ENCODE peak calls at places on chromosomes 2 and 18, in four cellular contexts. One of them, this sample, is unnamed.
A peak's percentile ranks its signal among the peaks of the same experiment; 100 is the strongest.

GRCh38 chr2:73925033-73925704 is 1.5 kb upstream of the DGUOK start:
- DNase-seq in SJSA1: no peak
- DNase-seq in ascending aorta: no peak
- DNase-seq in lung: no peak
- DNase-seq in this sample: no peak

GRCh38 chr18:28267276-28267675 is 90.3 kb upstream of the CDH2 start:
- DNase-seq in SJSA1: no peak
- DNase-seq in ascending aorta: no peak
- DNase-seq in lung: no peak
- DNase-seq in this sample: peak; percentile 12

GRCh38 chr2:197286805-197287595 is 23.6 kb downstream of the ANKRD44 start:
- DNase-seq in SJSA1: peak; percentile 73
- DNase-seq in ascending aorta: no peak
- DNase-seq in lung: no peak
- DNase-seq in this sample: peak; percentile 93

GRCh38 chr2:240731327-240731626 is 39.6 kb downstream of the AQP12A start:
- DNase-seq in SJSA1: no peak
- DNase-seq in ascending aorta: no peak
- DNase-seq in lung: no peak
- DNase-seq in this sample: peak; percentile 52

GRCh38 chr18:54999016-54999415 is 39.8 kb upstream of the CCDC68 start:
- DNase-seq in SJSA1: no peak
- DNase-seq in ascending aorta: no peak
- DNase-seq in lung: no peak
- DNase-seq in this sample: no peak

GRCh38 chr2:241315879-241316700 is at the start of gene SEPTIN2:
- DNase-seq in SJSA1: peak; percentile 89
- DNase-seq in ascending aorta: peak; percentile 28
- DNase-seq in lung: peak; percentile 80
- DNase-seq in this sample: peak; percentile 79

GRCh38 chr2:209549589-209549988 is 125.7 kb downstream of the MAP2 start:
- DNase-seq in SJSA1: no peak
- DNase-seq in ascending aorta: no peak
- DNase-seq in lung: no peak
- DNase-seq in this sample: no peak

GRCh38 chr2:190809876-190810525 is 70.6 kb upstream of the GLS start:
- DNase-seq in SJSA1: no peak
- DNase-seq in ascending aorta: no peak
- DNase-seq in lung: no peak
- DNase-seq in this sample: no peak

GRCh38 chr2:71524476-71524875 is 71.1 kb downstream of the DYSF start:
- DNase-seq in SJSA1: no peak
- DNase-seq in ascending aorta: no peak
- DNase-seq in lung: no peak
- DNase-seq in this sample: no peak

GRCh38 chr18:25345432-25345831 is 6.5 kb downstream of the ZNF521 start:
- DNase-seq in SJSA1: no peak
- DNase-seq in ascending aorta: no peak
- DNase-seq in lung: no peak
- DNase-seq in this sample: peak; percentile 63

GRCh38 chr2:174070281-174070680 is 105.1 kb upstream of the SP3 start:
- DNase-seq in SJSA1: no peak
- DNase-seq in ascending aorta: no peak
- DNase-seq in lung: no peak
- DNase-seq in this sample: no peak

GRCh38 chr18:48734460-48734859 is 195.6 kb downstream of the CTIF start:
- DNase-seq in SJSA1: no peak
- DNase-seq in ascending aorta: no peak
- DNase-seq in lung: no peak
- DNase-seq in this sample: no peak

GRCh38 chr2:82875891-82876290 is 1583.2 kb downstream of the SUCLG1 start:
- DNase-seq in SJSA1: no peak
- DNase-seq in ascending aorta: no peak
- DNase-seq in lung: no peak
- DNase-seq in this sample: no peak

GRCh38 chr2:6945821-6946220 is 28.6 kb downstream of the RNF144A start:
- DNase-seq in SJSA1: no peak
- DNase-seq in ascending aorta: no peak
- DNase-seq in lung: no peak
- DNase-seq in this sample: no peak

GRCh38 chr18:48319796-48320638 is 89.2 kb downstream of the ZBTB7C start:
- DNase-seq in SJSA1: peak; percentile 86
- DNase-seq in ascending aorta: no peak
- DNase-seq in lung: no peak
- DNase-seq in this sample: peak; percentile 31

GRCh38 chr2:23601301-23601965 is 216.5 kb downstream of the KLHL29 start:
- DNase-seq in SJSA1: peak; percentile 27
- DNase-seq in ascending aorta: no peak
- DNase-seq in lung: no peak
- DNase-seq in this sample: no peak

GRCh38 chr2:128316777-128317185 is 1.9 kb downstream of the HS6ST1 start:
- DNase-seq in SJSA1: no peak
- DNase-seq in ascending aorta: no peak
- DNase-seq in lung: peak; percentile 27
- DNase-seq in this sample: no peak

GRCh38 chr2:40169430-40169829 is 282.5 kb downstream of the SLC8A1 start:
- DNase-seq in SJSA1: no peak
- DNase-seq in ascending aorta: no peak
- DNase-seq in lung: no peak
- DNase-seq in this sample: peak; percentile 53

GRCh38 chr2:120647487-120647886 is 88.2 kb upstream of the GLI2 start:
- DNase-seq in SJSA1: no peak
- DNase-seq in ascending aorta: no peak
- DNase-seq in lung: no peak
- DNase-seq in this sample: peak; percentile 67

GRCh38 chr2:133293544-133294270 is 274.6 kb downstream of the NCKAP5 start:
- DNase-seq in SJSA1: peak; percentile 34
- DNase-seq in ascending aorta: no peak
- DNase-seq in lung: no peak
- DNase-seq in this sample: no peak

GRCh38 chr18:54734059-54734458 is 94.2 kb upstream of the RAB27B start:
- DNase-seq in SJSA1: peak; percentile 48
- DNase-seq in ascending aorta: no peak
- DNase-seq in lung: no peak
- DNase-seq in this sample: peak; percentile 87

GRCh38 chr18:13218376-13219011 is at the start of gene LDLRAD4:
- DNase-seq in SJSA1: no peak
- DNase-seq in ascending aorta: no peak
- DNase-seq in lung: no peak
- DNase-seq in this sample: peak; percentile 30

GRCh38 chr2:45841752-45842407 is 190.4 kb downstream of the PRKCE start:
- DNase-seq in SJSA1: no peak
- DNase-seq in ascending aorta: no peak
- DNase-seq in lung: no peak
- DNase-seq in this sample: no peak

GRCh38 chr2:234911271-234911670 is 40.5 kb upstream of the SH3BP4 start:
- DNase-seq in SJSA1: no peak
- DNase-seq in ascending aorta: no peak
- DNase-seq in lung: no peak
- DNase-seq in this sample: peak; percentile 68

GRCh38 chr2:75290600-75291140 is 91.3 kb upstream of the TACR1 start:
- DNase-seq in SJSA1: peak; percentile 26
- DNase-seq in ascending aorta: no peak
- DNase-seq in lung: no peak
- DNase-seq in this sample: peak; percentile 39

GRCh38 chr2:55157474-55157884 is 74.6 kb downstream of the CLHC1 start:
- DNase-seq in SJSA1: no peak
- DNase-seq in ascending aorta: no peak
- DNase-seq in lung: no peak
- DNase-seq in this sample: peak; percentile 45

GRCh38 chr2:191352536-191352935 is 107.3 kb downstream of the MYO1B start:
- DNase-seq in SJSA1: peak; percentile 63
- DNase-seq in ascending aorta: no peak
- DNase-seq in lung: no peak
- DNase-seq in this sample: peak; percentile 67

GRCh38 chr2:191476901-191477300 is 201.0 kb upstream of the NABP1 start:
- DNase-seq in SJSA1: no peak
- DNase-seq in ascending aorta: no peak
- DNase-seq in lung: no peak
- DNase-seq in this sample: no peak

GRCh38 chr2:16303761-16304160 is 361.9 kb downstream of the CYRIA start:
- DNase-seq in SJSA1: no peak
- DNase-seq in ascending aorta: no peak
- DNase-seq in lung: no peak
- DNase-seq in this sample: no peak

GRCh38 chr2:19360881-19361321 is 2.5 kb upstream of the OSR1 start:
- DNase-seq in SJSA1: no peak
- DNase-seq in ascending aorta: no peak
- DNase-seq in lung: no peak
- DNase-seq in this sample: no peak

GRCh38 chr18:63936156-63936931 is 12.8 kb upstream of the HMSD start:
- DNase-seq in SJSA1: peak; percentile 65
- DNase-seq in ascending aorta: peak; percentile 25
- DNase-seq in lung: peak; percentile 87
- DNase-seq in this sample: peak; percentile 90

GRCh38 chr18:13621886-13622619 is 104.3 kb downstream of the FAM210A start:
- DNase-seq in SJSA1: no peak
- DNase-seq in ascending aorta: no peak
- DNase-seq in lung: no peak
- DNase-seq in this sample: no peak

GRCh38 chr2:128062571-128062970 is 28.4 kb upstream of the UGGT1 start:
- DNase-seq in SJSA1: peak; percentile 9
- DNase-seq in ascending aorta: no peak
- DNase-seq in lung: no peak
- DNase-seq in this sample: no peak

GRCh38 chr2:105384216-105384615 is 14.6 kb downstream of the FHL2 start:
- DNase-seq in SJSA1: no peak
- DNase-seq in ascending aorta: no peak
- DNase-seq in lung: no peak
- DNase-seq in this sample: no peak

GRCh38 chr2:105380432-105381118 is 18.3 kb downstream of the FHL2 start:
- DNase-seq in SJSA1: peak; percentile 52
- DNase-seq in ascending aorta: no peak
- DNase-seq in lung: no peak
- DNase-seq in this sample: peak; percentile 72

GRCh38 chr2:105381119-105381668 is 17.7 kb downstream of the FHL2 start:
- DNase-seq in SJSA1: no peak
- DNase-seq in ascending aorta: no peak
- DNase-seq in lung: no peak
- DNase-seq in this sample: no peak

GRCh38 chr2:105383456-105383855 is 15.4 kb downstream of the FHL2 start:
- DNase-seq in SJSA1: no peak
- DNase-seq in ascending aorta: no peak
- DNase-seq in lung: no peak
- DNase-seq in this sample: no peak

DNA sequence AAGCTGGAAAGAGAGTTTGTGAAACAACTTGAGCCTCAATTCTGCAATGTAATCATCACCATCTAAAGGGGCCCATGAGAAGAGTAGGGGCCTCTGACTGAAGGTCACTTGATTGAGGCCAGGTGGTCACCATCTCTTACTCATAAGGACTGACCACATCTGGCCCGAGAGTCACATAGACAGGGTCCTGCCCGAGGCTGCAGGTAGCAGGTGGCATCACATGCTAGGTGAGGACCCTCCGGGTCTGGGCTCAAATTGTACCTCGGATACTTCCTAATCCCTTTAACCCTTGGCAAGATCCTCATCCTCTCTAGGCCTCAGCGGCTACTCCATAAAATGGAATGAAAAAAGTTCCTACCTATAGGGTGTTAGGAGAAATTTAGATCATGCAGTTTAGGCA is 16.7 kb downstream of the FHL2 start:
- DNase-seq in SJSA1: no peak
- DNase-seq in ascending aorta: no peak
- DNase-seq in lung: no peak
- DNase-seq in this sample: no peak
- H3K4me1 ChIP-seq in SJSA1: peaks cover 54% of the 10 kb centered on the region
- H3K4me1 ChIP-seq in ascending aorta: peaks cover 26% of the 10 kb centered on the region
- H3K4me1 ChIP-seq in lung: peaks cover 19% of the 10 kb centered on the region
- H3K4me1 ChIP-seq in this sample: peaks cover 36% of the 10 kb centered on the region

GRCh38 chr18:79792096-79792987 is 5.4 kb upstream of the KCNG2 start:
- DNase-seq in SJSA1: no peak
- DNase-seq in ascending aorta: no peak
- DNase-seq in lung: no peak
- DNase-seq in this sample: no peak
- H3K4me3 ChIP-seq in SJSA1: no peak overlapping the region
- H3K4me3 ChIP-seq in ascending aorta: no peak overlapping the region
- H3K4me3 ChIP-seq in lung: no peak overlapping the region
- H3K4me3 ChIP-seq in this sample: peak overlapping the region; percentile 46

DNA sequence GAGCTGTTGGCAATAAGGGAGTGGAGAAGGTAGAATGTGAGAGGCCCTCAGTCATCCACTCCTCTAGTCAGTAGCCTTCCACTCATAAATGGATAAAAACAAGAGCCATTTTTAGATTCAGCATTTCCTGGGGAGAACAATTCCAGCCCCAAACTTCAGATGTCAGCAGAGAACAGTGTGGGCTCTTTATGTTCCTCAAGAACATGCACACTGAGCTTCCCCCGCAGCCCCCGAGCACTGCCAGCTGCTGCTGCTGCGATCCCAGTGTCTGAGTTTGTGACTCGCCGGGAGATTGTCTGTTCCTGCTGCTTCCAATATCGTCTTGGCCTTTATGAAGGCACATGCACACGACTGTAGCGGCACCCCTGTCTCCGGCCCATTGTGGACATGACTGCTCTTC is 143.7 kb upstream of the CTNNA2 start:
- DNase-seq in SJSA1: no peak
- DNase-seq in ascending aorta: no peak
- DNase-seq in lung: no peak
- DNase-seq in this sample: no peak
- H3K4me1 ChIP-seq in SJSA1: no peaks in the 10 kb centered on the region
- H3K4me1 ChIP-seq in ascending aorta: no peaks in the 10 kb centered on the region
- H3K4me1 ChIP-seq in lung: no peaks in the 10 kb centered on the region
- H3K4me1 ChIP-seq in this sample: no peaks in the 10 kb centered on the region

DNA sequence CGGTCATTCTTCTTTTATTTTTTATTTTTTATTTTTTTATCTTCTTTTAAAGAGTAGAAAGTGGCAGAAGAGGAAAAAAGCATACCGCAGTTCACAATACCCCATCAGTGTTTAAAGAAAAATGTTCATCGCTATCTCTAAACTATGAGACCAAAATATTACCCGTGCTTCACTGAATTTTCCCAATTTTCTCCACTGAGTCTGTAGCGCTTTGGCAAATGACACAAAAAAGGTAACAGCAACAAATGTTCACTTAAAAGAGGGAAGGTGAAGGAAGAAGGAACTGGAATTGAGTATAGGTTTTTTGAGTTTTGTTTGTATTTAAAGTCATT is 15.1 kb upstream of the RIOK3 start:
- DNase-seq in SJSA1: no peak
- DNase-seq in ascending aorta: no peak
- DNase-seq in lung: no peak
- DNase-seq in this sample: no peak
- H3K4me3 ChIP-seq in SJSA1: peak overlapping the region; percentile 67
- H3K4me3 ChIP-seq in ascending aorta: peak overlapping the region; percentile 95
- H3K4me3 ChIP-seq in lung: no peak overlapping the region
- H3K4me3 ChIP-seq in this sample: peak overlapping the region; percentile 100

GRCh38 chr2:101130081-101130480 is 21.1 kb downstream of the TBC1D8 start:
- DNase-seq in SJSA1: no peak
- DNase-seq in ascending aorta: no peak
- DNase-seq in lung: no peak
- DNase-seq in this sample: no peak
- H3K4me1 ChIP-seq in SJSA1: peaks cover 50% of the 10 kb centered on the region
- H3K4me1 ChIP-seq in ascending aorta: peaks cover 11% of the 10 kb centered on the region
- H3K4me1 ChIP-seq in lung: peaks cover 27% of the 10 kb centered on the region
- H3K4me1 ChIP-seq in this sample: peaks cover 17% of the 10 kb centered on the region

GRCh38 chr18:74728586-74728985 is 130.9 kb downstream of the ZNF407 start:
- DNase-seq in SJSA1: no peak
- DNase-seq in ascending aorta: no peak
- DNase-seq in lung: no peak
- DNase-seq in this sample: no peak
- H3K4me3 ChIP-seq in SJSA1: no peak overlapping the region
- H3K4me3 ChIP-seq in ascending aorta: no peak overlapping the region
- H3K4me3 ChIP-seq in lung: no peak overlapping the region
- H3K4me3 ChIP-seq in this sample: no peak overlapping the region